ENCODE peak calls at places on chromosomes 5 and 9, in four cellular contexts. Q, B, I and A are unnamed samples.

GRCh38 chr5:82307431-82307830 is 29.3 kb upstream of the RPS23 start:
- DNase-seq in Q (peak), B (no peak), I (no peak), A (no peak)

GRCh38 chr5:850511-851006 is at the start of gene ZDHHC11:
- DNase-seq in Q (no peak), B (no peak), I (peak), A (no peak)

GRCh38 chr5:75626959-75627358 is 15.7 kb downstream of the ANKDD1B start:
- DNase-seq in Q (no peak), B (no peak), I (no peak), A (no peak)

GRCh38 chr9:114284316-114285060 is 38.4 kb upstream of the ORM1 start:
- DNase-seq in Q (no peak), B (no peak), I (no peak), A (no peak)

GRCh38 chr5:143244000-143244736 is 159.3 kb downstream of the NR3C1 start:
- DNase-seq in Q (peak), B (no peak), I (peak), A (peak)

GRCh38 chr5:76175051-76175666 is 92.0 kb downstream of the SV2C start:
- DNase-seq in Q (peak), B (peak), I (no peak), A (peak)

GRCh38 chr5:91272858-91273257 is 110.3 kb downstream of the ARRDC3 start:
- DNase-seq in Q (peak), B (no peak), I (no peak), A (peak)

GRCh38 chr5:172715931-172716682 is 54.9 kb downstream of the DUSP1 start:
- DNase-seq in Q (no peak), B (no peak), I (no peak), A (no peak)

GRCh38 chr9:5493597-5494511 is 16.5 kb upstream of the PDCD1LG2 start:
- DNase-seq in Q (peak), B (no peak), I (peak), A (peak)

GRCh38 chr5:177314376-177315342 is 3.0 kb upstream of the MXD3 start:
- DNase-seq in Q (no peak), B (no peak), I (no peak), A (no peak)

GRCh38 chr9:86649913-86650312 is 295.7 kb upstream of the TUT7 start:
- DNase-seq in Q (no peak), B (no peak), I (no peak), A (peak)

GRCh38 chr5:10559151-10559550 is 4.7 kb upstream of the ANKRD33B start:
- DNase-seq in Q (no peak), B (no peak), I (no peak), A (no peak)

GRCh38 chr5:81703840-81704239 is 47.1 kb downstream of the SSBP2 start:
- DNase-seq in Q (no peak), B (no peak), I (no peak), A (no peak)

GRCh38 chr9:3525088-3525835 is 539 bp downstream of the RFX3 start:
- DNase-seq in Q (no peak), B (no peak), I (peak), A (no peak)

GRCh38 chr5:41776435-41776834 is 93.8 kb downstream of the OXCT1 start:
- DNase-seq in Q (peak), B (no peak), I (no peak), A (peak)

GRCh38 chr9:85292261-85292660 is 449.5 kb downstream of the AGTPBP1 start:
- DNase-seq in Q (no peak), B (no peak), I (no peak), A (no peak)

GRCh38 chr5:168269950-168270349 is 21.5 kb upstream of the WWC1 start:
- DNase-seq in Q (peak), B (no peak), I (no peak), A (no peak)

GRCh38 chr9:17082343-17082742 is 52.5 kb upstream of the CNTLN start:
- DNase-seq in Q (peak), B (no peak), I (no peak), A (peak)

GRCh38 chr9:122277285-122277897 is 12.7 kb downstream of the MRRF start:
- DNase-seq in Q (no peak), B (no peak), I (no peak), A (no peak)

GRCh38 chr9:88724241-88724805 is 189.3 kb downstream of the NXNL2 start:
- DNase-seq in Q (no peak), B (no peak), I (no peak), A (no peak)